ENCODE peak calls at places on chromosomes 2 and 18, in eight cellular contexts. R, H, I, L, E, B, S and G are unnamed samples.

GRCh38 chr2:137937778-137938177 is 26.5 kb upstream of the HNMT start:
- DNase-seq in L (no peak), I (no peak), R (no peak), H (no peak), B (no peak), S (no peak), E (no peak), G (no peak)

GRCh38 chr18:38868757-38869156 is 1303.2 kb upstream of the CELF4 start:
- DNase-seq in B (no peak), E (no peak), H (no peak), I (no peak), S (no peak), R (no peak), L (no peak), G (no peak)

GRCh38 chr18:59272971-59273935 is at the start of gene RAX:
- DNase-seq in E (no peak), H (no peak), R (no peak), B (no peak), L (peak; percentile 98), I (peak; percentile 75), S (no peak), G (no peak)

GRCh38 chr18:77248873-77249582 is 620 bp upstream of the GALR1 start:
- DNase-seq in R (no peak), H (no peak), I (no peak), L (peak; percentile 44), B (no peak), E (no peak), S (no peak), G (no peak)

GRCh38 chr2:135563793-135564192 is 32.5 kb downstream of the R3HDM1 start:
- DNase-seq in L (no peak), R (no peak), B (no peak), H (no peak), I (peak; percentile 24), S (no peak), E (no peak), G (no peak)

GRCh38 chr2:30237346-30238142 is 6.2 kb downstream of the LBH start:
- DNase-seq in I (no peak), R (no peak), S (no peak), B (no peak), E (no peak), H (no peak), L (no peak), G (no peak)

GRCh38 chr2:69781321-69782248 is 39.7 kb downstream of the ANXA4 start:
- DNase-seq in H (no peak), I (no peak), B (no peak), S (peak; percentile 76), L (no peak), E (peak; percentile 15), R (no peak), G (peak; percentile 13)

GRCh38 chr18:29749699-29750098 is 1292.8 kb downstream of the DSC3 start:
- DNase-seq in E (no peak), I (no peak), R (no peak), B (no peak), L (no peak), H (no peak), S (no peak), G (no peak)

GRCh38 chr2:239436669-239437325 is 36.0 kb upstream of the HDAC4 start:
- DNase-seq in L (no peak), S (no peak), R (no peak), H (no peak), I (no peak), B (no peak), E (no peak), G (no peak)

GRCh38 chr2:14759086-14759485 is 126.6 kb downstream of the LRATD1 start:
- DNase-seq in S (no peak), I (no peak), B (no peak), L (no peak), H (no peak), R (no peak), E (no peak), G (no peak)

GRCh38 chr2:39593439-39594393 is 72.0 kb upstream of the TMEM178A start:
- DNase-seq in L (peak; percentile 65), B (no peak), S (no peak), I (no peak), R (peak; percentile 31), H (no peak), E (peak; percentile 18), G (peak; percentile 4)

GRCh38 chr2:70009776-70010175 is 48.3 kb upstream of the ASPRV1 start:
- DNase-seq in I (no peak), R (no peak), H (no peak), B (no peak), L (peak; percentile 4), E (no peak), S (peak; percentile 86), G (no peak)

GRCh38 chr2:234564719-234565118 is 67.8 kb upstream of the ARL4C start:
- DNase-seq in E (no peak), S (no peak), H (no peak), R (no peak), I (no peak), L (no peak), B (no peak), G (no peak)

GRCh38 chr2:150162241-150162942 is 325.1 kb downstream of the RND3 start:
- DNase-seq in R (no peak), I (no peak), H (no peak), E (no peak), S (no peak), L (no peak), B (no peak), G (no peak)